ENCODE peak calls at places on chromosomes 16 and 17, in six cellular contexts. D, F, I, Y, W and X are unnamed samples.

GRCh38 chr17:8121531-8122390 is 2.1 kb downstream of the HES7 start:
- DNase-seq in D (peak; percentile 56), F (peak; percentile 62), I (peak; percentile 92), Y (peak; percentile 71), W (peak; percentile 86), X (peak; percentile 79)

GRCh38 chr17:69961488-69962145 is 113.4 kb upstream of the KCNJ16 start:
- DNase-seq in D (peak; percentile 11), F (no peak), I (no peak), Y (no peak), W (no peak), X (no peak)

GRCh38 chr17:61407211-61407911 is 7.7 kb downstream of the TBX2 start:
- DNase-seq in D (peak; percentile 6), F (no peak), I (no peak), Y (no peak), W (no peak), X (no peak)

GRCh38 chr17:83193336-83194188 is 114.2 kb downstream of the METRNL start:
- DNase-seq in D (peak; percentile 8), F (peak; percentile 44), I (no peak), Y (no peak), W (no peak), X (peak; percentile 60)

GRCh38 chr17:19928299-19928698 is 49.3 kb downstream of the AKAP10 start:
- DNase-seq in D (no peak), F (no peak), I (no peak), Y (no peak), W (no peak), X (no peak)

GRCh38 chr17:16477255-16477654 is 14.7 kb downstream of the LRRC75A start:
- DNase-seq in D (peak; percentile 43), F (peak; percentile 50), I (peak; percentile 69), Y (no peak), W (no peak), X (no peak)

GRCh38 chr17:61385869-61386245 is 13.8 kb upstream of the TBX2 start:
- DNase-seq in D (no peak), F (no peak), I (no peak), Y (no peak), W (no peak), X (no peak)

GRCh38 chr17:10123093-10123492 is 75.3 kb downstream of the GAS7 start:
- DNase-seq in D (no peak), F (no peak), I (no peak), Y (no peak), W (no peak), X (no peak)

GRCh38 chr17:69175262-69175811 is 33.6 kb upstream of the ABCA6 start:
- DNase-seq in D (no peak), F (no peak), I (no peak), Y (no peak), W (no peak), X (no peak)

GRCh38 chr16:81831722-81832126 is 52.6 kb downstream of the PLCG2 start:
- DNase-seq in D (peak; percentile 36), F (peak; percentile 33), I (no peak), Y (peak; percentile 81), W (no peak), X (peak; percentile 89)

GRCh38 chr17:63838586-63839184 is 3.8 kb downstream of the SMARCD2 start:
- DNase-seq in D (peak; percentile 82), F (peak; percentile 95), I (no peak), Y (no peak), W (peak; percentile 51), X (no peak)

GRCh38 chr17:72840019-72840418 is 252.5 kb downstream of the SLC39A11 start:
- DNase-seq in D (no peak), F (no peak), I (no peak), Y (no peak), W (no peak), X (no peak)

GRCh38 chr16:20740007-20740883 is 1.4 kb downstream of the THUMPD1 start:
- DNase-seq in D (no peak), F (no peak), I (peak; percentile 17), Y (peak; percentile 11), W (peak; percentile 43), X (peak; percentile 48)
- TF ChIP-seq CTCF in D (no peak), F (peak; percentile 22), I (peak; percentile 44), Y (peak; percentile 30), W (peak; percentile 67), X (peak; percentile 61)

DNA sequence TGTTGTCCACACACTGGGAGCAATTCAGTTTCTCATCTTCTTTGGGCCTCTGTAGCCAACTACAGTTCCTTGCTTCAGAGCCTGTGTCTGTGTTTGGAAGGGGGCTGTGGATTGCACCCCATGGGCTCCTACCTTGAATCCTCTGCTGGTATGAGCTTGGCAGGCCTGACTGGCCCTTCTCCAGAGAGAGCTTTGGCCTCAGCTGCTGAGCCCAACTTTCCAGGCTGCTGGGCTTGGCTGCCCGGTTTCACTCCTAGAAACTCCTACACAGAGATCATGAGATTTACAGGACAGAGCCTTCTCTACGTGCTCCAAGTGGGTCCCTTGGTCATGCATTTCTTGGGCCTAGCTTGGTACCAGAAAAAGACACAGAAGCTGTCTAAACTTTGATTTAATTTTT is 354.4 kb downstream of the SNX29 start:
- DNase-seq in D (peak; percentile 55), F (no peak), I (no peak), Y (no peak), W (no peak), X (no peak)
- TF ChIP-seq CTCF in D (no peak), F (no peak), I (no peak), Y (no peak), W (no peak), X (no peak)

GRCh38 chr17:81635973-81636504 is 873 bp downstream of the NPLOC4 start:
- DNase-seq in D (no peak), F (no peak), I (no peak), Y (no peak), W (peak; percentile 33), X (no peak)
- TF ChIP-seq CTCF in D (no peak), F (no peak), I (no peak), Y (no peak), W (no peak), X (no peak)

GRCh38 chr16:17223576-17223975 is 247.2 kb downstream of the XYLT1 start:
- DNase-seq in D (no peak), F (no peak), I (no peak), Y (no peak), W (no peak), X (no peak)

GRCh38 chr16:17225551-17225950 is 245.2 kb downstream of the XYLT1 start:
- DNase-seq in D (no peak), F (no peak), I (no peak), Y (no peak), W (no peak), X (no peak)

GRCh38 chr16:17222756-17223411 is 247.9 kb downstream of the XYLT1 start:
- DNase-seq in D (peak; percentile 11), F (peak; percentile 15), I (no peak), Y (no peak), W (no peak), X (no peak)

GRCh38 chr16:17224350-17224749 is 246.4 kb downstream of the XYLT1 start:
- DNase-seq in D (no peak), F (no peak), I (no peak), Y (no peak), W (no peak), X (no peak)

GRCh38 chr16:17224859-17225258 is 245.9 kb downstream of the XYLT1 start:
- DNase-seq in D (peak; percentile 61), F (peak; percentile 49), I (no peak), Y (no peak), W (no peak), X (peak; percentile 73)
- TF ChIP-seq CTCF in D (no peak), F (no peak), I (no peak), Y (no peak), W (no peak), X (no peak)

GRCh38 chr16:65667013-65667578 is 545.2 kb upstream of the CDH11 start:
- DNase-seq in D (no peak), F (no peak), I (no peak), Y (no peak), W (no peak), X (no peak)
- TF ChIP-seq CTCF in D (no peak), F (no peak), I (no peak), Y (no peak), W (no peak), X (no peak)

GRCh38 chr16:19223235-19223847 is 55.3 kb downstream of the SYT17 start:
- DNase-seq in D (no peak), F (no peak), I (peak; percentile 46), Y (no peak), W (peak; percentile 39), X (peak; percentile 68)
- TF ChIP-seq CTCF in D (peak; percentile 19), F (peak; percentile 34), I (peak; percentile 62), Y (peak; percentile 37), W (peak; percentile 47), X (peak; percentile 81)

GRCh38 chr16:27903046-27903655 is 160.4 kb downstream of the GSG1L start:
- DNase-seq in D (no peak), F (no peak), I (no peak), Y (no peak), W (no peak), X (no peak)

GRCh38 chr16:27902551-27902950 is 161.0 kb downstream of the GSG1L start:
- DNase-seq in D (no peak), F (no peak), I (no peak), Y (no peak), W (no peak), X (no peak)

GRCh38 chr16:27899736-27900135 is 163.8 kb downstream of the GSG1L start:
- DNase-seq in D (no peak), F (no peak), I (no peak), Y (no peak), W (no peak), X (no peak)

GRCh38 chr16:27906883-27907282 is 156.6 kb downstream of the GSG1L start:
- DNase-seq in D (no peak), F (no peak), I (no peak), Y (no peak), W (no peak), X (no peak)

DNA sequence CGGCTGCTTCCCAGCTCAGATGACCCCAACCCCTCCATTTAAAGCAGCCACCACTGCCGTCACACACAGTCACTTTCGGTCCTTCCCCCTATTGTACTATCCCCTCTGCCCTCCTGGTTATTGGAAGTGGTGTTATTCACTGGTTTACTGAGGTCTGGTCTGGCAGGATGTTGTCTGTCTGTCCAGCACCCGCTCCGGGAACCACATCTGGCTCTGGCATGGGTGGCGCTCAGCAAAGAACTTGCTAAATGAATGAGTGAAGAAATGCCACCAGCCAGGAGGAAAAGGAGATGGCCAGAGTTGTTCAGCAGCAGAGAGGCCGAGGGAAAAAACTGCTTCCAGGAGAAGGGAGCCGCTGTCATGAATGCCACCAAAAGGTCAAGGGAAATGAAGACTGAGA is 161.6 kb downstream of the GSG1L start:
- DNase-seq in D (no peak), F (no peak), I (no peak), Y (no peak), W (no peak), X (no peak)
- TF ChIP-seq CTCF in D (no peak), F (no peak), I (no peak), Y (no peak), W (no peak), X (no peak)

GRCh38 chr17:79484600-79485398 is 126.1 kb downstream of the RBFOX3 start:
- DNase-seq in D (no peak), F (no peak), I (no peak), Y (no peak), W (no peak), X (no peak)

GRCh38 chr17:79485399-79485985 is 125.4 kb downstream of the RBFOX3 start:
- DNase-seq in D (no peak), F (no peak), I (no peak), Y (no peak), W (no peak), X (no peak)

GRCh38 chr17:79485991-79486390 is 124.9 kb downstream of the RBFOX3 start:
- DNase-seq in D (no peak), F (no peak), I (no peak), Y (no peak), W (no peak), X (no peak)

GRCh38 chr17:79483842-79484241 is 127.0 kb downstream of the RBFOX3 start:
- DNase-seq in D (no peak), F (no peak), I (peak; percentile 67), Y (no peak), W (no peak), X (no peak)

GRCh38 chr17:79487149-79487548 is 123.7 kb downstream of the RBFOX3 start:
- DNase-seq in D (no peak), F (no peak), I (no peak), Y (no peak), W (no peak), X (no peak)
- TF ChIP-seq CTCF in D (no peak), F (no peak), I (no peak), Y (no peak), W (no peak), X (no peak)